ENCODE peak calls at places on chromosomes 6 and 20, in six cellular contexts. B, T, Q, N, Y and V are unnamed samples.
A peak's percentile ranks its signal among the peaks of the same experiment; 100 is the strongest.

GRCh38 chr6:45633272-45633908 is 255.7 kb upstream of the SUPT3H start:
- DNase-seq in T (no peak), B (no peak), N (no peak), Q (no peak), Y (no peak), V (no peak)

GRCh38 chr6:3612341-3613041 is 139.0 kb downstream of the PXDC1 start:
- DNase-seq in T (no peak), Q (peak; percentile 27), B (peak; percentile 68), Y (no peak), N (no peak), V (peak; percentile 65)

GRCh38 chr20:31675828-31676533 is 38.3 kb downstream of the COX4I2 start:
- DNase-seq in N (no peak), T (peak; percentile 82), Y (no peak), B (no peak), Q (no peak), V (no peak)

GRCh38 chr6:75933387-75933975 is 139.0 kb downstream of the IMPG1 start:
- DNase-seq in Y (no peak), B (no peak), N (no peak), Q (peak; percentile 15), T (no peak), V (no peak)

GRCh38 chr6:77447254-77447653 is 16.0 kb downstream of the HTR1B start:
- DNase-seq in Y (no peak), B (no peak), T (no peak), Q (no peak), N (no peak), V (no peak)

GRCh38 chr6:63014290-63014689 is 197.0 kb upstream of the FKBP1C start:
- DNase-seq in N (no peak), B (no peak), Q (no peak), Y (no peak), T (no peak), V (no peak)

GRCh38 chr6:89724981-89725380 is 86.4 kb upstream of the LYRM2 start:
- DNase-seq in N (no peak), Y (no peak), B (no peak), Q (no peak), T (peak; percentile 20), V (no peak)

GRCh38 chr20:21509597-21510331 is 4.1 kb downstream of the NKX2-2 start:
- DNase-seq in Y (peak; percentile 39), N (no peak), T (no peak), Q (no peak), B (no peak), V (no peak)

GRCh38 chr20:64032706-64033624 is 3.0 kb upstream of the C20orf204 start:
- DNase-seq in T (no peak), Q (no peak), B (no peak), Y (peak; percentile 24), N (no peak), V (no peak)

GRCh38 chr6:118650500-118651281 is 700 bp downstream of the CEP85L start:
- DNase-seq in T (peak; percentile 61), Q (no peak), B (no peak), N (no peak), Y (peak; percentile 77), V (peak; percentile 14)

GRCh38 chr6:3390698-3391097 is 66.2 kb downstream of the SLC22A23 start:
- DNase-seq in Q (no peak), T (peak; percentile 80), Y (no peak), B (peak; percentile 80), N (no peak), V (no peak)

GRCh38 chr6:149094934-149095341 is 222.6 kb upstream of the TAB2 start:
- DNase-seq in B (no peak), Y (no peak), N (no peak), Q (no peak), T (no peak), V (no peak)

GRCh38 chr6:133952815-133953633 is at the start of gene TBPL1:
- DNase-seq in Q (peak; percentile 91), N (peak; percentile 90), T (peak; percentile 90), Y (peak; percentile 95), B (peak; percentile 91), V (peak; percentile 92)

GRCh38 chr20:52056203-52057062 is 135.1 kb downstream of the ZFP64 start:
- DNase-seq in Q (no peak), T (no peak), N (no peak), Y (no peak), B (peak; percentile 7), V (no peak)

GRCh38 chr6:48891308-48891707 is 571.7 kb downstream of the MMUT start:
- DNase-seq in N (no peak), Q (no peak), T (no peak), Y (no peak), B (no peak), V (no peak)

GRCh38 chr6:151063339-151063738 is 176.4 kb upstream of the AKAP12 start:
- DNase-seq in Q (no peak), B (peak; percentile 74), N (no peak), T (no peak), Y (no peak), V (no peak)

GRCh38 chr20:53282217-53282955 is 310.2 kb downstream of the TSHZ2 start:
- DNase-seq in Q (no peak), T (no peak), B (no peak), Y (no peak), N (no peak), V (no peak)

GRCh38 chr6:135146160-135146920 is 34.8 kb upstream of the MYB start:
- DNase-seq in Q (no peak), B (no peak), T (no peak), N (no peak), Y (no peak), V (peak; percentile 45)

GRCh38 chr6:132259070-132259469 is 142.2 kb downstream of the MOXD1 start:
- DNase-seq in T (no peak), Y (no peak), N (no peak), B (no peak), Q (peak; percentile 7), V (no peak)

GRCh38 chr6:122810189-122810588 is 21.1 kb downstream of the SMPDL3A start:
- DNase-seq in N (no peak), Y (no peak), T (no peak), B (no peak), Q (no peak), V (no peak)

GRCh38 chr20:31860431-31861345 is 9.6 kb downstream of the DUSP15 start:
- DNase-seq in B (no peak), N (no peak), Y (no peak), Q (no peak), T (peak; percentile 35), V (peak; percentile 87)

GRCh38 chr6:37134622-37135191 is 35.2 kb upstream of the PIM1 start:
- DNase-seq in Y (no peak), T (no peak), N (no peak), Q (no peak), B (peak; percentile 79), V (no peak)

GRCh38 chr20:2005831-2006426 is 12.1 kb upstream of the PDYN start:
- DNase-seq in Y (no peak), T (peak; percentile 62), N (no peak), Q (peak; percentile 78), B (peak; percentile 15), V (peak; percentile 35)
- TF ChIP-seq JUND in Y (no peak), T (no peak), N (no peak), Q (peak; percentile 66), B (no peak), V (no peak)

DNA sequence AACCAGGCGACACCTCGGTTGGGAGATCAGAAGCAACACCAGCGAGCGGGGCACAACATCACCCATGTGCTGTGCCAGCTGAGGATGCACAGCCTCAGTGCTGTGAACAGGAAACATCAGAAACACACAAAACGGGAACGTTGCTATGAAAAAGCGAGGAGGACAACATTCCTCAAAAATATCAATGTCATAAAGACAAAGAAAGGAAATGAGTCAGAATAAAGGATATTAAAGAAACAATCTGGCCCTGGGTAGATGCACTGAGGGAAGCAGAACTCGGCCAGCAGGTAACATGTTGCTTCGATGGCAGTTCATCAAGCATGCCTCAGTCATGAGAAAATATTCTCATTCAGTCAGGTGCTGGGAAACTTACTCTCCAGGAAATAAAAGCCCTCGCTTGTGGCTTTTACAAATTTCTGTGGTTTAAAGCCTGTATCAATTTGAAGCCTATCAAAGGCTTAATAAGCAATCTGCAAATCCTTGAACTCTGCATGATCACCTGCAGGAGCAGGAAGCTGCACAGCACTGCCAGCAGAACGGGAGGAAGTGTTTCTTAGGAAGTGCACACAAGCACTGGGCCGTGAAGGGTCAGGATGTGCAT is 77.5 kb downstream of the GINS1 start:
- DNase-seq in B (no peak), T (no peak), Q (no peak), Y (no peak), N (no peak), V (no peak)
- TF ChIP-seq JUND in B (no peak), T (no peak), Q (no peak), Y (no peak), N (no peak), V (no peak)

GRCh38 chr20:25394996-25395395 is 4.4 kb upstream of the ABHD12 start:
- DNase-seq in Q (no peak), B (no peak), T (no peak), Y (no peak), N (no peak), V (no peak)

GRCh38 chr20:25390538-25391528 is at the start of gene ABHD12:
- DNase-seq in Q (peak; percentile 97), B (peak; percentile 81), T (peak; percentile 93), N (peak; percentile 77), Y (peak; percentile 97), V (peak; percentile 98)

GRCh38 chr20:25394276-25394675 is 3.6 kb upstream of the ABHD12 start:
- DNase-seq in N (no peak), B (no peak), Q (no peak), T (no peak), Y (no peak), V (no peak)

GRCh38 chr20:25389381-25389857 is 1.2 kb downstream of the ABHD12 start:
- DNase-seq in N (no peak), Y (peak; percentile 13), B (no peak), Q (no peak), T (no peak), V (no peak)

DNA sequence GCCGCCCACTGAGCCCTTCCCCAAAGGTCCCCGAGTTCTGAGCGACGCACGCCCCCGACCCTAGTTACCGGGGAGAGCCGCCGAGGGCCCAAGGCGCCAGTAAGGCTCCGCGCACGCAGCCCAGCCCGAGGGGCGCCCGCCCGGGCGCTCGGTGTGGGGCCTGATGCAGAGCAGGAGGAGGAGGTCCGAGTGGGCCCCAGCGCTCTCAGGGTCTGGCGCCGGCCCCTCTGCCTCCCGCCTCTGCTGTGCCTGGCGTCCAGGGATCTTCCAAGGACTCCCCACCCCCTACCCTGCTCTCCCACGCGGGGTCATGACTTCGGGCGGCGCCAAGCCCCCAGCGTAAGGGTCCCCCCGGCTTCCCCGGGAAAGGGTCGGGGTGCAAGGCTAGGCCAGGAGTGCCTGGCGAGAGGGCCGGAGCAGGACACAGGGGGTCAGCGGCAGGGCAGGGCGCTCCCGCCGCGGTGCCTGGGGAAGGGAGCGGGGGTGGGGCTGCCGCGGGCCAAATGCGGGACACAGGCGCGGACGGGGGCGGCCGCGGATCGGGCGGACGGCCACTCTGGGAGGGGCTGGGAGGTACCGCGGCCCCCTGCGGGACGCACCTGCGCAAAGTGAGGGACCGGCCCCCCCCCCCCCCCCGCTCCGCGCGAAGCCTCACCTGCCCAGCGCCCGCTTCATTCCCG is 637 bp downstream of the ABHD12 start:
- DNase-seq in T (peak; percentile 67), B (no peak), N (no peak), Y (peak; percentile 82), Q (no peak), V (peak; percentile 75)
- TF ChIP-seq JUND in T (no peak), B (no peak), N (no peak), Y (no peak), Q (no peak), V (no peak)

DNA sequence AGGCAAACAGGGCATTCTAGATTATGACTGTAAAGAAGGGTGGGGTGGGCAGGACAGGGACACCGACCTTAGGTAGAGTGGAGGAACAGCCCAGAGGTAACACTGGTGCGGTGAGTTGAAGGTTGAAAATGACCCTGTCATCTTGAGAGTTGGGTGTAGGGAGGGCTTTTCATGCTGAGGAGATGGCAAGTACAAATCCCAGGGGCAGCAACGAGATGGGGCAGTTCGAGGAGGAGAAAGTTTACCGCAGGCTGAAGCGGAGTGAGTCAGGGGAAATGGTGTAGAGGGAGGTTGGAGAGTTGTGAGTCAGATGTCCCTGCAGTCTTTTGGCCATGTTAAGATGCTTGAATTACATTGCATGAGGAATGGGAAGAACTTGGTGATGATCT is 101.1 kb downstream of the HIVEP1 start:
- DNase-seq in Y (no peak), Q (no peak), N (no peak), B (no peak), T (no peak), V (no peak)
- TF ChIP-seq JUND in Y (peak; percentile 40), Q (no peak), N (no peak), B (no peak), T (no peak), V (no peak)